ENCODE peak calls at places on chromosomes 12 and 14, in six cellular contexts. One of them, this sample, is unnamed.

GRCh38 chr14:24269368-24269767 is 2.0 kb downstream of the RABGGTA start:
- DNase-seq in naive thymus-derived CD8-positive, alpha-beta T cell: no peak
- DNase-seq in HFF-Myc: no peak
- DNase-seq in NCI-H1417: no peak
- DNase-seq in astrocyte: no peak
- DNase-seq in CMK: no peak
- DNase-seq in this sample: no peak

GRCh38 chr14:57833304-57833703 is 32.6 kb downstream of the SLC35F4 start:
- DNase-seq in naive thymus-derived CD8-positive, alpha-beta T cell: no peak
- DNase-seq in HFF-Myc: peak
- DNase-seq in NCI-H1417: no peak
- DNase-seq in astrocyte: peak
- DNase-seq in CMK: no peak
- DNase-seq in this sample: peak

GRCh38 chr12:104213952-104214351 is 1.6 kb upstream of the TXNRD1 start:
- DNase-seq in naive thymus-derived CD8-positive, alpha-beta T cell: no peak
- DNase-seq in HFF-Myc: peak
- DNase-seq in NCI-H1417: no peak
- DNase-seq in astrocyte: peak
- DNase-seq in CMK: no peak
- DNase-seq in this sample: no peak

GRCh38 chr14:42110167-42110566 is 503.5 kb downstream of the LRFN5 start:
- DNase-seq in naive thymus-derived CD8-positive, alpha-beta T cell: no peak
- DNase-seq in HFF-Myc: peak
- DNase-seq in NCI-H1417: no peak
- DNase-seq in astrocyte: peak
- DNase-seq in CMK: no peak
- DNase-seq in this sample: no peak

GRCh38 chr14:101369916-101370592 is 191.2 kb upstream of the DIO3 start:
- DNase-seq in naive thymus-derived CD8-positive, alpha-beta T cell: no peak
- DNase-seq in HFF-Myc: no peak
- DNase-seq in NCI-H1417: no peak
- DNase-seq in astrocyte: no peak
- DNase-seq in CMK: no peak
- DNase-seq in this sample: no peak

GRCh38 chr14:24332094-24332983 is 2.5 kb downstream of the ADCY4 start:
- DNase-seq in naive thymus-derived CD8-positive, alpha-beta T cell: peak
- DNase-seq in HFF-Myc: no peak
- DNase-seq in NCI-H1417: peak
- DNase-seq in astrocyte: peak
- DNase-seq in CMK: peak
- DNase-seq in this sample: no peak

GRCh38 chr14:89146291-89146690 is 270.7 kb downstream of the FOXN3 start:
- DNase-seq in naive thymus-derived CD8-positive, alpha-beta T cell: no peak
- DNase-seq in HFF-Myc: no peak
- DNase-seq in NCI-H1417: no peak
- DNase-seq in astrocyte: no peak
- DNase-seq in CMK: no peak
- DNase-seq in this sample: no peak

GRCh38 chr12:53952871-53953734 is 1.6 kb upstream of the HOXC12 start:
- DNase-seq in naive thymus-derived CD8-positive, alpha-beta T cell: no peak
- DNase-seq in HFF-Myc: no peak
- DNase-seq in NCI-H1417: no peak
- DNase-seq in astrocyte: no peak
- DNase-seq in CMK: no peak
- DNase-seq in this sample: no peak

GRCh38 chr12:41505001-41505400 is 316.9 kb downstream of the PDZRN4 start:
- DNase-seq in naive thymus-derived CD8-positive, alpha-beta T cell: no peak
- DNase-seq in HFF-Myc: no peak
- DNase-seq in NCI-H1417: no peak
- DNase-seq in astrocyte: no peak
- DNase-seq in CMK: no peak
- DNase-seq in this sample: no peak

GRCh38 chr12:169528-170360 is 44.2 kb downstream of the SLC6A12 start:
- DNase-seq in naive thymus-derived CD8-positive, alpha-beta T cell: no peak
- DNase-seq in HFF-Myc: no peak
- DNase-seq in NCI-H1417: no peak
- DNase-seq in astrocyte: no peak
- DNase-seq in CMK: no peak
- DNase-seq in this sample: no peak

GRCh38 chr12:52636189-52636588 is 15.8 kb downstream of the KRT2 start:
- DNase-seq in naive thymus-derived CD8-positive, alpha-beta T cell: no peak
- DNase-seq in HFF-Myc: no peak
- DNase-seq in NCI-H1417: no peak
- DNase-seq in astrocyte: no peak
- DNase-seq in CMK: no peak
- DNase-seq in this sample: no peak

GRCh38 chr14:79483472-79483871 is 727.8 kb downstream of the DIO2 start:
- DNase-seq in naive thymus-derived CD8-positive, alpha-beta T cell: no peak
- DNase-seq in HFF-Myc: peak
- DNase-seq in NCI-H1417: no peak
- DNase-seq in astrocyte: peak
- DNase-seq in CMK: no peak
- DNase-seq in this sample: no peak

This sample was measured in HS-27A.